ENCODE peak calls at places on chromosome 15, in six cellular contexts. One of them, this sample, is unnamed.
A peak's percentile ranks its signal among the peaks of the same experiment; 100 is the strongest.

GRCh38 chr15:29978411-29979382 is 104.1 kb upstream of the GOLGA8J start:
- DNase-seq in ovary: no peak
- DNase-seq in IMR-90: no peak
- DNase-seq in CD8-positive, alpha-beta memory T cell: no peak
- DNase-seq in brain microvascular endothelial cell: no peak
- DNase-seq in body of pancreas: no peak
- DNase-seq in this sample: no peak

GRCh38 chr15:58247803-58248503 is 109.8 kb downstream of the AQP9 start:
- DNase-seq in ovary: no peak
- DNase-seq in IMR-90: peak; percentile 25
- DNase-seq in CD8-positive, alpha-beta memory T cell: no peak
- DNase-seq in brain microvascular endothelial cell: no peak
- DNase-seq in body of pancreas: peak; percentile 36
- DNase-seq in this sample: peak; percentile 73

GRCh38 chr15:66720206-66721010 is 18.4 kb downstream of the SMAD6 start:
- DNase-seq in ovary: no peak
- DNase-seq in IMR-90: peak; percentile 82
- DNase-seq in CD8-positive, alpha-beta memory T cell: no peak
- DNase-seq in brain microvascular endothelial cell: peak; percentile 51
- DNase-seq in body of pancreas: no peak
- DNase-seq in this sample: peak; percentile 66

GRCh38 chr15:80496101-80496500 is 91.9 kb downstream of the ARNT2 start:
- DNase-seq in ovary: no peak
- DNase-seq in IMR-90: peak; percentile 16
- DNase-seq in CD8-positive, alpha-beta memory T cell: no peak
- DNase-seq in brain microvascular endothelial cell: no peak
- DNase-seq in body of pancreas: no peak
- DNase-seq in this sample: no peak

GRCh38 chr15:92624401-92624991 is 31.1 kb downstream of the FAM174B start:
- DNase-seq in ovary: peak; percentile 57
- DNase-seq in IMR-90: no peak
- DNase-seq in CD8-positive, alpha-beta memory T cell: no peak
- DNase-seq in brain microvascular endothelial cell: no peak
- DNase-seq in body of pancreas: peak; percentile 52
- DNase-seq in this sample: no peak

GRCh38 chr15:27846722-27847420 is 252.2 kb downstream of the OCA2 start:
- DNase-seq in ovary: no peak
- DNase-seq in IMR-90: no peak
- DNase-seq in CD8-positive, alpha-beta memory T cell: no peak
- DNase-seq in brain microvascular endothelial cell: no peak
- DNase-seq in body of pancreas: no peak
- DNase-seq in this sample: no peak

GRCh38 chr15:33278816-33279612 is 31.8 kb upstream of the RYR3 start:
- DNase-seq in ovary: no peak
- DNase-seq in IMR-90: peak; percentile 84
- DNase-seq in CD8-positive, alpha-beta memory T cell: no peak
- DNase-seq in brain microvascular endothelial cell: peak; percentile 96
- DNase-seq in body of pancreas: no peak
- DNase-seq in this sample: no peak

GRCh38 chr15:40282144-40282869 is 557 bp downstream of the ANKRD63 start:
- DNase-seq in ovary: no peak
- DNase-seq in IMR-90: no peak
- DNase-seq in CD8-positive, alpha-beta memory T cell: peak; percentile 31
- DNase-seq in brain microvascular endothelial cell: no peak
- DNase-seq in body of pancreas: peak; percentile 56
- DNase-seq in this sample: peak; percentile 36

GRCh38 chr15:63339006-63339766 is 42.5 kb downstream of the CA12 start:
- DNase-seq in ovary: no peak
- DNase-seq in IMR-90: peak; percentile 59
- DNase-seq in CD8-positive, alpha-beta memory T cell: no peak
- DNase-seq in brain microvascular endothelial cell: no peak
- DNase-seq in body of pancreas: no peak
- DNase-seq in this sample: no peak

GRCh38 chr15:71883447-71883846 is 73.1 kb downstream of the NR2E3 start:
- DNase-seq in ovary: no peak
- DNase-seq in IMR-90: no peak
- DNase-seq in CD8-positive, alpha-beta memory T cell: no peak
- DNase-seq in brain microvascular endothelial cell: no peak
- DNase-seq in body of pancreas: no peak
- DNase-seq in this sample: no peak

GRCh38 chr15:69060041-69060481 is 45.6 kb downstream of the NOX5 start:
- DNase-seq in ovary: no peak
- DNase-seq in IMR-90: no peak
- DNase-seq in CD8-positive, alpha-beta memory T cell: no peak
- DNase-seq in brain microvascular endothelial cell: no peak
- DNase-seq in body of pancreas: peak; percentile 20
- DNase-seq in this sample: no peak

GRCh38 chr15:51492528-51492927 is 130.0 kb downstream of the DMXL2 start:
- DNase-seq in ovary: no peak
- DNase-seq in IMR-90: no peak
- DNase-seq in CD8-positive, alpha-beta memory T cell: no peak
- DNase-seq in brain microvascular endothelial cell: no peak
- DNase-seq in body of pancreas: no peak
- DNase-seq in this sample: no peak

GRCh38 chr15:63836579-63836978 is 2.8 kb upstream of the HERC1 start:
- DNase-seq in ovary: no peak
- DNase-seq in IMR-90: no peak
- DNase-seq in CD8-positive, alpha-beta memory T cell: no peak
- DNase-seq in brain microvascular endothelial cell: peak; percentile 36
- DNase-seq in body of pancreas: no peak
- DNase-seq in this sample: no peak

GRCh38 chr15:94174399-94174802 is 57.0 kb upstream of the MCTP2 start:
- DNase-seq in ovary: no peak
- DNase-seq in IMR-90: peak; percentile 87
- DNase-seq in CD8-positive, alpha-beta memory T cell: no peak
- DNase-seq in brain microvascular endothelial cell: peak; percentile 42
- DNase-seq in body of pancreas: no peak
- DNase-seq in this sample: no peak

GRCh38 chr15:74937226-74937601 is 659 bp downstream of the COX5A start:
- DNase-seq in ovary: no peak
- DNase-seq in IMR-90: no peak
- DNase-seq in CD8-positive, alpha-beta memory T cell: no peak
- DNase-seq in brain microvascular endothelial cell: no peak
- DNase-seq in body of pancreas: no peak
- DNase-seq in this sample: no peak

GRCh38 chr15:25251700-25252390 is 187.0 kb downstream of the UBE3A start:
- DNase-seq in ovary: no peak
- DNase-seq in IMR-90: no peak
- DNase-seq in CD8-positive, alpha-beta memory T cell: no peak
- DNase-seq in brain microvascular endothelial cell: no peak
- DNase-seq in body of pancreas: peak; percentile 6
- DNase-seq in this sample: no peak

GRCh38 chr15:75775296-75776074 is 62.8 kb upstream of the CSPG4 start:
- DNase-seq in ovary: no peak
- DNase-seq in IMR-90: no peak
- DNase-seq in CD8-positive, alpha-beta memory T cell: no peak
- DNase-seq in brain microvascular endothelial cell: no peak
- DNase-seq in body of pancreas: no peak
- DNase-seq in this sample: no peak

GRCh38 chr15:81256916-81257315 is 60.2 kb downstream of the IL16 start:
- DNase-seq in ovary: no peak
- DNase-seq in IMR-90: peak; percentile 73
- DNase-seq in CD8-positive, alpha-beta memory T cell: no peak
- DNase-seq in brain microvascular endothelial cell: no peak
- DNase-seq in body of pancreas: no peak
- DNase-seq in this sample: no peak

GRCh38 chr15:81174759-81175327 is 21.8 kb upstream of the IL16 start:
- DNase-seq in ovary: no peak
- DNase-seq in IMR-90: no peak
- DNase-seq in CD8-positive, alpha-beta memory T cell: no peak
- DNase-seq in brain microvascular endothelial cell: no peak
- DNase-seq in body of pancreas: no peak
- DNase-seq in this sample: no peak

GRCh38 chr15:92051726-92052125 is 198.2 kb downstream of the SLCO3A1 start:
- DNase-seq in ovary: no peak
- DNase-seq in IMR-90: no peak
- DNase-seq in CD8-positive, alpha-beta memory T cell: no peak
- DNase-seq in brain microvascular endothelial cell: no peak
- DNase-seq in body of pancreas: no peak
- DNase-seq in this sample: no peak

GRCh38 chr15:65885668-65886218 is 16.5 kb downstream of the RAB11A start:
- DNase-seq in ovary: no peak
- DNase-seq in IMR-90: no peak
- DNase-seq in CD8-positive, alpha-beta memory T cell: no peak
- DNase-seq in brain microvascular endothelial cell: no peak
- DNase-seq in body of pancreas: no peak
- DNase-seq in this sample: no peak

GRCh38 chr15:48730506-48730905 is 80.4 kb downstream of the CEP152 start:
- DNase-seq in ovary: no peak
- DNase-seq in IMR-90: no peak
- DNase-seq in CD8-positive, alpha-beta memory T cell: no peak
- DNase-seq in brain microvascular endothelial cell: no peak
- DNase-seq in body of pancreas: no peak
- DNase-seq in this sample: no peak
- H3K27ac ChIP-seq in ovary: no peak overlapping the region
- H3K27ac ChIP-seq in IMR-90: no peak overlapping the region
- H3K27ac ChIP-seq in CD8-positive, alpha-beta memory T cell: no peak overlapping the region
- H3K27ac ChIP-seq in brain microvascular endothelial cell: no peak overlapping the region
- H3K27ac ChIP-seq in body of pancreas: no peak overlapping the region
- H3K27ac ChIP-seq in this sample: no peak overlapping the region

GRCh38 chr15:55823191-55823670 is 80.3 kb upstream of the PRTG start:
- DNase-seq in ovary: no peak
- DNase-seq in IMR-90: peak; percentile 71
- DNase-seq in CD8-positive, alpha-beta memory T cell: no peak
- DNase-seq in brain microvascular endothelial cell: peak; percentile 50
- DNase-seq in body of pancreas: no peak
- DNase-seq in this sample: no peak
- H3K4me3 ChIP-seq in ovary: no peak overlapping the region
- H3K4me3 ChIP-seq in IMR-90: no peak overlapping the region
- H3K4me3 ChIP-seq in CD8-positive, alpha-beta memory T cell: no peak overlapping the region
- H3K4me3 ChIP-seq in brain microvascular endothelial cell: no peak overlapping the region
- H3K4me3 ChIP-seq in body of pancreas: no peak overlapping the region
- H3K4me3 ChIP-seq in this sample: no peak overlapping the region

DNA sequence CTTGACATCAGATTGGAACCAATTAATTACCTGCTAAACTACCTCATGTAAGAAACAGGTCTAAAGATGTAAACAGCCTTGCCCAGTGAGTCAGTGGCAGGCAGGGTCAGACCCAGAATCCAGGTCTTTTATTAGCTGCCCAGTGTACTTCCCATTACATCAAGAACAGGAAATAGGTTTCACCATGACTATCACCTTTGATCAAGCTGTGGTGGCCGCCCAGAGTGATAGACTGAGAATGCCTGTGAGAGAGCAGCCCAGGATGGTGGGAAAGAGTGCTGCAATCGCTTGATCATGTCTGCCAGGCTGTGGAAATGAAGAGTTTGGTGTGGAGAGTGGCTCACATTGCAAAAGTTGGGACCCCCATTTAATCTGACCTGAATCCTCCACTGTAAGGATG is 61.3 kb upstream of the PIAS1 start:
- DNase-seq in ovary: no peak
- DNase-seq in IMR-90: no peak
- DNase-seq in CD8-positive, alpha-beta memory T cell: no peak
- DNase-seq in brain microvascular endothelial cell: no peak
- DNase-seq in body of pancreas: no peak
- DNase-seq in this sample: no peak
- H3K27ac ChIP-seq in ovary: no peak overlapping the region
- H3K27ac ChIP-seq in IMR-90: no peak overlapping the region
- H3K27ac ChIP-seq in CD8-positive, alpha-beta memory T cell: no peak overlapping the region
- H3K27ac ChIP-seq in brain microvascular endothelial cell: no peak overlapping the region
- H3K27ac ChIP-seq in body of pancreas: no peak overlapping the region
- H3K27ac ChIP-seq in this sample: no peak overlapping the region

GRCh38 chr15:50415752-50416404 is 8.3 kb upstream of the USP8 start:
- DNase-seq in ovary: no peak
- DNase-seq in IMR-90: peak; percentile 37
- DNase-seq in CD8-positive, alpha-beta memory T cell: no peak
- DNase-seq in brain microvascular endothelial cell: peak; percentile 5
- DNase-seq in body of pancreas: no peak
- DNase-seq in this sample: no peak
- H3K4me3 ChIP-seq in ovary: no peak overlapping the region
- H3K4me3 ChIP-seq in IMR-90: no peak overlapping the region
- H3K4me3 ChIP-seq in CD8-positive, alpha-beta memory T cell: no peak overlapping the region
- H3K4me3 ChIP-seq in brain microvascular endothelial cell: no peak overlapping the region
- H3K4me3 ChIP-seq in body of pancreas: no peak overlapping the region
- H3K4me3 ChIP-seq in this sample: no peak overlapping the region

GRCh38 chr15:85414991-85415390 is 34.6 kb downstream of the AKAP13 start:
- DNase-seq in ovary: no peak
- DNase-seq in IMR-90: no peak
- DNase-seq in CD8-positive, alpha-beta memory T cell: no peak
- DNase-seq in brain microvascular endothelial cell: no peak
- DNase-seq in body of pancreas: no peak
- DNase-seq in this sample: no peak

GRCh38 chr15:85414037-85414436 is 33.6 kb downstream of the AKAP13 start:
- DNase-seq in ovary: no peak
- DNase-seq in IMR-90: no peak
- DNase-seq in CD8-positive, alpha-beta memory T cell: no peak
- DNase-seq in brain microvascular endothelial cell: no peak
- DNase-seq in body of pancreas: no peak
- DNase-seq in this sample: no peak

GRCh38 chr15:85411992-85412538 is 31.7 kb downstream of the AKAP13 start:
- DNase-seq in ovary: no peak
- DNase-seq in IMR-90: peak; percentile 75
- DNase-seq in CD8-positive, alpha-beta memory T cell: no peak
- DNase-seq in brain microvascular endothelial cell: no peak
- DNase-seq in body of pancreas: no peak
- DNase-seq in this sample: no peak

GRCh38 chr15:85414495-85414894 is 34.1 kb downstream of the AKAP13 start:
- DNase-seq in ovary: no peak
- DNase-seq in IMR-90: peak; percentile 39
- DNase-seq in CD8-positive, alpha-beta memory T cell: no peak
- DNase-seq in brain microvascular endothelial cell: no peak
- DNase-seq in body of pancreas: no peak
- DNase-seq in this sample: no peak

GRCh38 chr15:85412956-85413854 is 32.8 kb downstream of the AKAP13 start:
- DNase-seq in ovary: peak; percentile 46
- DNase-seq in IMR-90: peak; percentile 95
- DNase-seq in CD8-positive, alpha-beta memory T cell: peak; percentile 53
- DNase-seq in brain microvascular endothelial cell: peak; percentile 94
- DNase-seq in body of pancreas: peak; percentile 42
- DNase-seq in this sample: peak; percentile 50
- H3K27ac ChIP-seq in ovary: no peak overlapping the region
- H3K27ac ChIP-seq in IMR-90: no peak overlapping the region
- H3K27ac ChIP-seq in CD8-positive, alpha-beta memory T cell: no peak overlapping the region
- H3K27ac ChIP-seq in brain microvascular endothelial cell: peak overlapping the region; percentile 91
- H3K27ac ChIP-seq in body of pancreas: peak overlapping the region; percentile 54
- H3K27ac ChIP-seq in this sample: peak overlapping the region; percentile 63